ENCODE peak calls at places on chromosomes 12 and 14, in nine cellular contexts. C is right atrium auricular region; V is endothelial cell; S is PC-9; I is HCT116; O is AG09309; J is left lung; N is HL-60; H is CD8-positive, alpha-beta T cell. L is an unnamed sample.

GRCh38 chr12:57614178-57614947 is 3.1 kb downstream of the ARHGEF25 start:
- DNase-seq in C (no peak), V (no peak), S (no peak), I (peak), O (no peak), J (no peak), N (no peak), H (no peak), L (no peak)

GRCh38 chr14:22847661-22848341 is 11.4 kb downstream of the MMP14 start:
- DNase-seq in C (no peak), V (no peak), S (no peak), I (no peak), O (no peak), J (no peak), N (no peak), H (no peak), L (no peak)

GRCh38 chr14:103346286-103346685 is 12.2 kb downstream of the EIF5 start:
- DNase-seq in C (no peak), V (no peak), S (no peak), I (no peak), O (no peak), J (no peak), N (no peak), H (no peak), L (no peak)

GRCh38 chr14:60723218-60724079 is 702 bp downstream of the SIX4 start:
- DNase-seq in C (no peak), V (peak), S (peak), I (no peak), O (no peak), J (peak), N (no peak), H (peak), L (peak)

GRCh38 chr12:58496411-58496810 is 423.9 kb downstream of the LRIG3 start:
- DNase-seq in C (no peak), V (no peak), S (peak), I (no peak), O (no peak), J (no peak), N (no peak), H (no peak), L (peak)

GRCh38 chr12:3032770-3033537 is 44.2 kb upstream of the TSPAN9 start:
- DNase-seq in C (no peak), V (peak), S (no peak), I (no peak), O (no peak), J (no peak), N (no peak), H (no peak), L (no peak)

GRCh38 chr14:76350671-76351070 is 25.3 kb upstream of the ESRRB start:
- DNase-seq in C (no peak), V (no peak), S (no peak), I (no peak), O (no peak), J (no peak), N (no peak), H (no peak), L (no peak)

GRCh38 chr12:118773956-118774723 is 207.2 kb upstream of the SRRM4 start:
- DNase-seq in C (no peak), V (peak), S (no peak), I (no peak), O (no peak), J (no peak), N (no peak), H (no peak), L (no peak)

GRCh38 chr14:65940056-65940735 is 527.7 kb downstream of the FUT8 start:
- DNase-seq in C (no peak), V (peak), S (no peak), I (peak), O (no peak), J (no peak), N (no peak), H (no peak), L (peak)

GRCh38 chr14:80587096-80587724 is 354.3 kb downstream of the CEP128 start:
- DNase-seq in C (no peak), V (no peak), S (no peak), I (peak), O (no peak), J (no peak), N (no peak), H (no peak), L (no peak)

GRCh38 chr14:105165761-105166485 is 2.7 kb downstream of the JAG2 start:
- DNase-seq in C (no peak), V (no peak), S (peak), I (no peak), O (no peak), J (no peak), N (no peak), H (no peak), L (no peak)

GRCh38 chr12:22048351-22049041 is 2.5 kb downstream of the CMAS start:
- DNase-seq in C (no peak), V (no peak), S (no peak), I (no peak), O (no peak), J (no peak), N (no peak), H (no peak), L (no peak)

GRCh38 chr12:118015306-118015705 is 1.2 kb upstream of the RFC5 start:
- DNase-seq in C (no peak), V (no peak), S (no peak), I (no peak), O (no peak), J (no peak), N (no peak), H (no peak), L (no peak)

GRCh38 chr14:56224691-56225681 is 106.8 kb downstream of the PELI2 start:
- DNase-seq in C (no peak), V (no peak), S (no peak), I (no peak), O (no peak), J (no peak), N (no peak), H (no peak), L (peak)

GRCh38 chr14:95683793-95684192 is 2.4 kb upstream of the TCL1B start:
- DNase-seq in C (no peak), V (no peak), S (no peak), I (peak), O (no peak), J (no peak), N (peak), H (no peak), L (peak)

GRCh38 chr14:71416392-71416791 is 509.1 kb downstream of the PCNX1 start:
- DNase-seq in C (no peak), V (no peak), S (no peak), I (no peak), O (no peak), J (no peak), N (no peak), H (no peak), L (no peak)

GRCh38 chr12:101570022-101570421 is 24.7 kb upstream of the MYBPC1 start:
- DNase-seq in C (no peak), V (no peak), S (no peak), I (no peak), O (peak), J (no peak), N (no peak), H (no peak), L (peak)

GRCh38 chr12:124347805-124348658 is 53.1 kb downstream of the RFLNA start:
- DNase-seq in C (no peak), V (peak), S (no peak), I (no peak), O (no peak), J (no peak), N (no peak), H (peak), L (no peak)

GRCh38 chr14:92866181-92866752 is 56.7 kb upstream of the CHGA start:
- DNase-seq in C (no peak), V (no peak), S (no peak), I (no peak), O (no peak), J (no peak), N (no peak), H (no peak), L (no peak)

GRCh38 chr14:92586966-92587365 is 73.4 kb downstream of the RIN3 start:
- DNase-seq in C (no peak), V (no peak), S (no peak), I (no peak), O (no peak), J (no peak), N (no peak), H (no peak), L (no peak)

GRCh38 chr14:72549026-72549425 is 344.9 kb downstream of the DPF3 start:
- DNase-seq in C (no peak), V (no peak), S (no peak), I (no peak), O (no peak), J (peak), N (no peak), H (no peak), L (no peak)

GRCh38 chr12:16347391-16348298 is at the start of gene MGST1:
- DNase-seq in C (peak), V (peak), S (peak), I (peak), O (no peak), J (peak), N (no peak), H (no peak), L (peak)

GRCh38 chr12:43758728-43759563 is at the start of the genes IRAK4 and PUS7L:
- DNase-seq in C (peak), V (peak), S (peak), I (peak), O (peak), J (peak), N (peak), H (peak), L (peak)
- TF ChIP-seq CTCF in C (no peak), V (no peak), S (peak), I (peak), O (peak), J (no peak), N (peak), H (no peak), L (no peak)

DNA sequence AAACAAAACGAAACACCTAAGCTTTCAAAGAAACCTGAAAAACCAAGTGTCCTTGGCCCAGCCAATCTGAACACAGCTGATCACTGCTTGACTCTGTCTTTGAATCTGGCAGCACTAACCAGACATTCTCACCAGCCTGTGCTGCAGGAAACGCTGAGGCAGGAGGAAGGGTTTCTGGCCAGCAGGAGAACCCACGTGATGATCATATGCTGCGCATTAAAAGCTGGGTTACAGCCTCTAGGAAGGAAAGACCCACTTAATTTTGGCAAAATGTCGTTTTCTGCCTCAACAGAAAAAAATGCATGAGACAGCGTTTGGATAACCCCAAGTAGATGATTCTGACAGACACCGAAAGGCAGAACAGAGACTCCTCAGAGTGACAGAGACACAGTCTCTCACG is 9.8 kb downstream of the APPL2 start:
- DNase-seq in C (peak), V (no peak), S (no peak), I (no peak), O (peak), J (peak), N (no peak), H (no peak), L (no peak)
- TF ChIP-seq CTCF in C (no peak), V (no peak), S (no peak), I (no peak), O (no peak), J (no peak), N (no peak), H (no peak), L (no peak)

DNA sequence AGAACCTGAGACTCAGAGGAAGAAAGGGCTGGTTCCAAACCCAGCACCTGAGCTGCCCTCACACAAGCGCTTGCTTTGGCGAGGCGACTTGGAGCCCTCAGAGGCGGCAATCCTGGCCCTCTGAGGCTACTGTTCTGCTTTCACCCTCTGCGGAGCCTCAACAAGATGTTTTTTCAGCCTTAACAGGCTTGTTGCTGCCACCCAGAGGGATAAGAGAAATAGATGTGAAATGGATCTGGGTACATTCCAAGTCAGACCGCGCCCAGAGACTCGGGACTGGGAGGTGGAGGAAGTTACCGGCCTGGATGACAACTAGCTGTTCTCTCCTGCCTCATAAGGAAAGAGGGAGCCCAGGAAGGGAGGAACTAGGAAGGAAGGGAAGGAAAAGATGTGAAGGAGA is 89.6 kb downstream of the TTC7B start:
- DNase-seq in C (no peak), V (no peak), S (peak), I (peak), O (no peak), J (peak), N (no peak), H (no peak), L (peak)
- TF ChIP-seq CTCF in C (no peak), V (no peak), S (no peak), I (no peak), O (peak), J (no peak), N (no peak), H (no peak), L (no peak)

GRCh38 chr12:48442191-48442828 is 30.0 kb upstream of the ANP32D start:
- DNase-seq in C (no peak), V (no peak), S (no peak), I (peak), O (no peak), J (no peak), N (no peak), H (no peak), L (no peak)
- TF ChIP-seq CTCF in C (no peak), V (no peak), S (peak), I (peak), O (no peak), J (no peak), N (no peak), H (no peak), L (no peak)

GRCh38 chr14:58887931-58888330 is 250.2 kb downstream of the DACT1 start:
- DNase-seq in C (no peak), V (no peak), S (no peak), I (no peak), O (no peak), J (no peak), N (no peak), H (no peak), L (no peak)

GRCh38 chr14:58882577-58883018 is 244.8 kb downstream of the DACT1 start:
- DNase-seq in C (no peak), V (no peak), S (no peak), I (no peak), O (peak), J (no peak), N (no peak), H (no peak), L (no peak)

GRCh38 chr14:58881433-58881832 is 243.7 kb downstream of the DACT1 start:
- DNase-seq in C (no peak), V (no peak), S (no peak), I (no peak), O (no peak), J (no peak), N (no peak), H (no peak), L (no peak)

GRCh38 chr14:58878740-58879139 is 241.0 kb downstream of the DACT1 start:
- DNase-seq in C (no peak), V (no peak), S (no peak), I (no peak), O (no peak), J (no peak), N (no peak), H (no peak), L (peak)

GRCh38 chr14:58884442-58884841 is 246.7 kb downstream of the DACT1 start:
- DNase-seq in C (no peak), V (no peak), S (no peak), I (no peak), O (no peak), J (no peak), N (no peak), H (no peak), L (no peak)
- TF ChIP-seq CTCF in C (no peak), V (peak), S (peak), I (peak), O (peak), J (no peak), N (peak), H (no peak), L (no peak)

GRCh38 chr14:85921241-85921640 is 391.3 kb downstream of the FLRT2 start:
- DNase-seq in C (no peak), V (no peak), S (no peak), I (no peak), O (no peak), J (no peak), N (no peak), H (no peak), L (no peak)

DNA sequence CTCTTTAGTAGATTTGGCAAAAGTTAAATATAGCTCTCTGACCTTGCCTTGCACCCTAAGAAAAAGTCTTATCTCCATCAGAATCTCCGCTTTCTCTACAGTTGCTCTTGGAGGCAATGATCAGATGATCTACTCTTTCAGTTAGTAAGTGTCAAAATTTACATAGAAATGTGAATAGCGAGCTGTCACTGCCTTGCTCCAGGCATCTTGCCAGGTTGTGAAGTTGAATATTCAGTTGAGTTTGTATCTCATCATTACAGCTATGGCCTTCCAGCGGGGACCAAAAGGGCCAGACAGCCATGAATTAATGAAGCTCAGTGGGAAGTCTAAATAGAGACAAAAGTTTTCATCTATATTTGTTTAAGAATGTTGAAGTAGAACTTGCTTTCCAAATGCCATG is 387.7 kb downstream of the FLRT2 start:
- DNase-seq in C (no peak), V (no peak), S (no peak), I (no peak), O (no peak), J (no peak), N (no peak), H (no peak), L (no peak)
- TF ChIP-seq CTCF in C (no peak), V (no peak), S (no peak), I (no peak), O (no peak), J (no peak), N (no peak), H (no peak), L (no peak)

GRCh38 chr14:24212924-24213865 is at the start of gene CHMP4A:
- DNase-seq in C (peak), V (peak), S (peak), I (peak), O (peak), J (peak), N (peak), H (peak), L (peak)
- TF ChIP-seq CTCF in C (no peak), V (no peak), S (no peak), I (no peak), O (peak), J (no peak), N (no peak), H (no peak), L (no peak)

GRCh38 chr12:123085730-123086487 is 65.0 kb downstream of the PITPNM2 start:
- DNase-seq in C (no peak), V (no peak), S (peak), I (peak), O (no peak), J (peak), N (no peak), H (no peak), L (peak)
- TF ChIP-seq CTCF in C (no peak), V (no peak), S (no peak), I (no peak), O (peak), J (no peak), N (no peak), H (no peak), L (no peak)

DNA sequence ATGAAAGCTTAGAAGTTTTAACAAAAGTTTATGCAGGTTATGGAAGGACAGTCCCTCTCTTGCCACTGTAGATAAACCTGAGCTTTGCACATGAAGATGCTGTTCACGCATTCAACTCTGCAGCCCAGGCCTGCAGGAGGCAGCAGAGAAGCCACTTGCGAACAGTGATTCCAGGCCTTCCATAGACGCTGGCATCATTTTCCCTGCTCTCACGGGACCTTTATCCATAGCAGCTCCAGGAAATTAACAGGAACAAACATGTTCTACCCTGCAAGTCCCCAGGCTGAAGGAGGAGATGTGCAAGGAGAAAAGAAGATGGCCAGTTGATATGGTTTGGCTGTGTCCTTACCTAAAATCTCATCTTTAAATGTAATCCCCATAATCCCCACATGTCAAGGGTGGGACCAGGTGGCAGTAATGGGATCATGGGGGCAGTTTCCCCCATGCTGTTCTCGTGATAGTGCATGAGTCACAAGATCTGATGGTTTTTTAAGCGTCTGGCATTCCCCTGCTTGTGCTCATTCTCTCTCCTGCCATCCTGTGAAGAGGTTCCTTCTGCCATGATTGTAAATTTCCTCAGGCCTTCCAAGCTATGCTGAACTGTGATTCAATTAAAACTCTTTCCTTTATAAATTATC is 2.0 kb downstream of the ERP27 start:
- DNase-seq in C (no peak), V (peak), S (no peak), I (no peak), O (no peak), J (no peak), N (no peak), H (no peak), L (no peak)
- TF ChIP-seq CTCF in C (no peak), V (no peak), S (no peak), I (peak), O (peak), J (no peak), N (no peak), H (no peak), L (no peak)

L was measured in Calu3.